ENCODE peak calls at places on chromosomes 13 and 19, in ten cellular contexts. Y, Z, W, K, T, M, V, Q, R and B are unnamed samples.

GRCh38 chr13:107370036-107370785 is 802.3 kb upstream of the ARGLU1 start:
- DNase-seq in Z (peak), Q (no peak), K (no peak), Y (no peak), V (no peak), W (peak), R (peak), T (peak), M (no peak), B (no peak)

GRCh38 chr13:73715114-73715909 is 418.9 kb downstream of the KLF12 start:
- DNase-seq in V (no peak), R (no peak), T (peak), W (no peak), K (no peak), Q (no peak), Y (no peak), Z (no peak), M (no peak), B (peak)

GRCh38 chr13:42258747-42259146 is 13.2 kb upstream of the AKAP11 start:
- DNase-seq in Q (no peak), W (no peak), V (no peak), M (no peak), K (no peak), Z (no peak), R (no peak), T (no peak), Y (no peak), B (no peak)

GRCh38 chr19:47644743-47645499 is 36.0 kb downstream of the BICRA start:
- DNase-seq in K (no peak), Q (no peak), W (no peak), T (no peak), M (no peak), Z (no peak), Y (no peak), V (no peak), R (peak), B (no peak)

GRCh38 chr19:4559569-4559968 is at the start of gene SEMA6B:
- DNase-seq in Y (no peak), R (no peak), Z (peak), V (peak), Q (no peak), M (no peak), W (peak), K (no peak), T (no peak), B (no peak)

GRCh38 chr13:95404141-95404882 is 103.1 kb upstream of the ABCC4 start:
- DNase-seq in M (peak), Z (peak), K (peak), V (peak), Y (peak), T (peak), Q (peak), W (peak), R (peak), B (peak)

GRCh38 chr13:67258482-67258881 is 28.3 kb upstream of the PCDH9 start:
- DNase-seq in T (no peak), Z (no peak), M (no peak), K (no peak), V (no peak), Y (no peak), R (no peak), W (peak), Q (no peak), B (no peak)

GRCh38 chr19:49932731-49933131 is 3.4 kb upstream of the NUP62 start:
- DNase-seq in V (no peak), K (no peak), Z (no peak), M (no peak), Y (no peak), R (no peak), Q (no peak), T (no peak), W (no peak), B (no peak)

GRCh38 chr19:48636859-48637448 is at the start of gene DBP:
- DNase-seq in Q (no peak), T (no peak), R (no peak), K (no peak), V (no peak), M (no peak), Y (no peak), W (no peak), Z (no peak), B (no peak)

GRCh38 chr13:111916201-111916600 is 150.7 kb upstream of the SOX1 start:
- DNase-seq in M (no peak), Y (no peak), V (no peak), Z (no peak), R (no peak), T (no peak), W (no peak), K (no peak), Q (no peak), B (no peak)

GRCh38 chr13:26656919-26657318 is 99.4 kb downstream of the WASF3 start:
- DNase-seq in Z (peak), V (no peak), K (no peak), W (peak), M (no peak), Y (no peak), R (peak), Q (no peak), T (no peak), B (no peak)
- TF ChIP-seq CTCF in Z (peak), V (no peak), K (no peak), W (no peak), M (peak), Y (peak), R (peak), Q (no peak), T (peak), B (no peak)

GRCh38 chr13:30373727-30374126 is 48.6 kb upstream of the UBE2L5 start:
- DNase-seq in R (no peak), Y (no peak), Z (no peak), Q (no peak), M (no peak), V (no peak), K (no peak), T (no peak), W (no peak), B (peak)

GRCh38 chr13:30377312-30377685 is 45.0 kb upstream of the UBE2L5 start:
- DNase-seq in R (no peak), Z (no peak), T (no peak), Y (no peak), M (no peak), Q (no peak), V (no peak), K (no peak), W (no peak), B (no peak)

GRCh38 chr13:30371649-30372265 is 50.5 kb upstream of the UBE2L5 start:
- DNase-seq in T (no peak), K (no peak), Z (peak), V (no peak), Q (peak), Y (no peak), M (no peak), R (peak), W (peak), B (peak)

GRCh38 chr13:30376426-30377311 is 45.6 kb upstream of the UBE2L5 start:
- DNase-seq in W (no peak), R (no peak), Y (no peak), Z (no peak), K (no peak), Q (peak), T (no peak), M (no peak), V (no peak), B (peak)

GRCh38 chr13:30375436-30375835 is 46.9 kb upstream of the UBE2L5 start:
- DNase-seq in M (no peak), V (no peak), R (no peak), Z (no peak), Q (no peak), Y (no peak), T (no peak), K (no peak), W (no peak), B (no peak)
- TF ChIP-seq CTCF in M (no peak), V (no peak), R (no peak), Z (no peak), Q (no peak), Y (no peak), T (no peak), K (no peak), W (no peak), B (no peak)

GRCh38 chr19:35955881-35956634 is 19.9 kb downstream of the LRFN3 start:
- DNase-seq in T (no peak), Z (no peak), W (no peak), Q (no peak), K (no peak), Y (no peak), M (no peak), R (no peak), V (no peak), B (no peak)

GRCh38 chr19:35959968-35960320 is 23.8 kb downstream of the LRFN3 start:
- DNase-seq in R (no peak), K (no peak), M (no peak), Y (no peak), T (no peak), Z (no peak), W (no peak), Q (no peak), V (no peak), B (no peak)

GRCh38 chr19:35960432-35960972 is 24.3 kb downstream of the LRFN3 start:
- DNase-seq in W (no peak), T (no peak), Q (no peak), Y (no peak), K (no peak), V (no peak), R (no peak), Z (no peak), M (no peak), B (no peak)

GRCh38 chr19:35958660-35959039 is 22.5 kb downstream of the LRFN3 start:
- DNase-seq in W (no peak), K (no peak), T (no peak), R (no peak), M (no peak), V (no peak), Q (no peak), Y (no peak), Z (no peak), B (no peak)

GRCh38 chr19:35959040-35959967 is 23.1 kb downstream of the LRFN3 start:
- DNase-seq in Y (no peak), M (no peak), Q (no peak), V (no peak), Z (no peak), K (no peak), R (no peak), T (no peak), W (no peak), B (peak)
- TF ChIP-seq CTCF in Y (peak), M (no peak), Q (no peak), V (no peak), Z (peak), K (no peak), R (peak), T (peak), W (no peak), B (peak)

GRCh38 chr19:18393836-18394235 is 3.6 kb downstream of the LRRC25 start:
- DNase-seq in R (no peak), M (peak), T (no peak), Q (no peak), V (no peak), K (no peak), Z (no peak), Y (no peak), W (no peak), B (no peak)

GRCh38 chr19:18399008-18399407 is 1.6 kb upstream of the LRRC25 start:
- DNase-seq in W (peak), M (peak), Y (no peak), K (no peak), R (peak), V (no peak), Q (peak), Z (no peak), T (no peak), B (no peak)

GRCh38 chr19:18401580-18402112 is 4.2 kb upstream of the LRRC25 start:
- DNase-seq in K (no peak), Y (no peak), T (no peak), V (no peak), M (no peak), W (peak), R (peak), Z (peak), Q (peak), B (peak)

GRCh38 chr19:18396471-18397241 is 766 bp downstream of the LRRC25 start:
- DNase-seq in V (no peak), R (no peak), Q (no peak), T (no peak), W (no peak), Z (no peak), K (no peak), M (peak), Y (no peak), B (no peak)

DNA sequence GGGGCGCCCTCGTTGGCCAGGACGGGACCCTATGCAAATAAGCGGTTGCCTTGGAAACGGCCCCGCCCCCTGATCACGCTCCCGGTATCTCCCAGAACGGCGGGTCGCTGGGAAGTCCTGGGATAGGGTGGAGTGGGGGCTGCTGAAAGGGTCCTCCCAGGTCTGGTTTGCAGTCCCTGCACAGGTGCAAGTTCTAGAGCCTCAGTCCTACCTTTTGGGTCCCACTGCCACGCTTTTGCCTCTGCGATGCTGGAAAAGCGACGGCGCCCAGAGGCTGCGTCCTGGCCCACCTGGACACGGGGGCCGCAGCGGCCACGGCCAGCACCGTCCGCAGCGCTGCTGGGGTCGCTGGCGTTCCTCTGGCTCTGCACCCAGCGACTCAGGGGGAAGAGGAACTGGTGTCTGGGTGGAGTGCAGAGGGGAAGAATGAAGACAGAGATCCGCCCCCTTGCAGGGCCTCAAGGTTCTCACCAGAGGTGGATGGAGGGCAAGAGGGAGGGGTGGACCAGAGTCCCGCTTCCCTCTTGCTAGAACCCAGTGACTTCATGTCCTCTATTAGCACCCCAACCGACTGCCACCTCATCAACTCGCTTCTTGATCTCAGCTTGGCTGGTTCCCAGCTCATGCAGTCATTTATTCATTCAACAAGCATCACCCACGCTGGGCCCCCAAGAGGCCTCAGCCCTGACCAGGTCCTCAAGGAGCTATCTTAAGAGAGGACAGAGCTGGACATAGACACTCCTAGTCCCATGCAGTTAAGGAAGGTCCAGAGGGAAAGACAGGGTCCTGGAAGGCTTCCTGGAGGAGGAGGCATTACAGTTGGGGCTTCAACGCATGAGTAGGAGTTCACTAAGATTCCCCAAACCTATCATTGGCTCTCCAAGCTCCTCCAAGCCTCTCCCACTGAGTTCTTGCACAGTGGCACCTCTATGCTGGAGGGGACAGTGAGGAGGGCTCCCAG is at the start of gene LRRC25:
- DNase-seq in Z (no peak), Q (no peak), M (peak), V (no peak), T (no peak), R (no peak), W (no peak), K (no peak), Y (no peak), B (peak)
- TF ChIP-seq CTCF in Z (no peak), Q (no peak), M (no peak), V (no peak), T (no peak), R (no peak), W (no peak), K (no peak), Y (no peak), B (no peak)

DNA sequence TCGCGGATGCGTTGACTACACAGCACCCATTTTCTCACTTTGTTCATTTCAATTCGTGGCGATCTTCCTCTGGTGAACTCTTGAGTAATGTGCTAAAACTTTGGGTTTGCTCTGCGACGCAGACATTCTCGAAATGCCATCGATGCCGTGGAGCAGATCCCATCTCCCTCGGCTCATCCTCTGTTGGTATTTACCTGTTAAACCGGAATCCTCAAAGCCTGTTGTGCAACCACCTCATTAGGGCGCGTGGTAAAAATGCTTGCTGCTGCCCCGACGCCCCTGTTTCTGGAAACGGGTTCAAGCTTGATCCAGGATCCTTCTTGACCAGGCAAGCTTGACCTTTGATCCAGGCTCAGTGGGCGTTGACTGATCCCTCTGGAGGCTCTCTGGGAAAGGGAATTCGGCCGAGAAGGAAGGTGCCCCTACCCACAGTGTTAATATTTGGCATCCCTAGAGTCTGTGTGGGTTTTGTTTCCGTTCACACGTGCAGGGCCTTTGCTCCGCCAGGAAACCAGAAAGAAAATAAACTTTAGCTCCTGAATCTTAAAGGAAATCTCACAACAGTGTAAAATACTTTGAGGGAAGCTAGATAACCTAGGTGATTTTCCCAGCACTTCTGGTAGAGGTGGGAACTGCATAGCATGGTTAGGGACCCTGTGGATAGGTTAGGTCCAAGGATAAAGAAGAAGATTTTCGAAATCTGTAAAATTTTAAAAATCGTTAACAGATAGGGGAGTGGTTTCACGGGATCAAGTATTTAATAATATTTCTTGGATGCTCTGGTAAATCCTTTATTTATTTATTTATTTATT is 1.0 kb downstream of the LSM14A start:
- DNase-seq in T (peak), Y (peak), K (peak), Z (no peak), V (peak), Q (peak), R (peak), M (peak), W (peak), B (no peak)
- TF ChIP-seq CTCF in T (no peak), Y (peak), K (no peak), Z (no peak), V (no peak), Q (no peak), R (no peak), M (no peak), W (no peak), B (no peak)

DNA sequence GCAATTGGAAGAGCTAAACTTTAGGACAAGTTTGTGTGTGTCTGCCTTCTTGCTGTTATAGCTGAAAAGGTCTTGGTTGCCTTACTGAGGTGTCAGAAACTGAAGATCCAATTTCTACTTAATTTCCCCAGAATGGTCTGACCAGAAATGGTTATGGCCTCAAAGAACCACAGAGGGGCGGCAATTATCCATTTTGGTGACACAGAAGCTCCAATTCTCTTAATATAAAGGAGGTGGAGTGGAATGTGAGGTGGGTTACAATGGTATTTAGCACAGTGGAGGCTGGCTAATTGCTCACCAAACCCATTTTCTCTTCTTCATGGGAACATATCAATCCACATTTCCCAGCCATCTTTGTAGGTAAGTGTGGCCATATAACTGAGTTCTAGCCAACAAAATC is 1157.2 kb downstream of the OLFM4 start:
- DNase-seq in M (no peak), Q (no peak), Z (no peak), W (no peak), K (no peak), T (no peak), R (no peak), V (no peak), Y (no peak), B (no peak)
- TF ChIP-seq CTCF in M (no peak), Q (no peak), Z (no peak), W (no peak), K (no peak), T (peak), R (no peak), V (no peak), Y (peak), B (no peak)

DNA sequence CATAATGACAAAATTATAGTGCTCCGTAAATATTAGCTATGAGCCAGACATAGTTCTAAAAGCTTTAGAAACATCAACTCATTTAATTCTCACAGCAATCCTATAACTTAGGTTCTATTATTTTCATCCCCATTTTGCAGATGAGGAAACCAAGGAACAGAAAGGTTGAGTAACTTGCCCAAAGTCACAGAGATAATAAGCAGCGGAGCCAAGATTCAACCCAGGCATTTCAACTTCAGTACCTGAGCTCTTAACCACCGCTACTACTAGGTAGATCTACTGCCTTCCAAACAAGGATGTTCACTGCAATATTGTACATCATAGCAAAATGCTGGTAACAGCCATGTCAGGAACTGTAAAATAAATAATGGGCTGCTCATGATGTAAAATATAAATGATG is 39.9 kb downstream of the ELF1 start:
- DNase-seq in R (no peak), Y (no peak), V (no peak), T (no peak), K (no peak), M (no peak), Z (no peak), Q (no peak), W (no peak), B (no peak)
- TF ChIP-seq CTCF in R (no peak), Y (no peak), V (no peak), T (no peak), K (no peak), M (no peak), Z (no peak), Q (no peak), W (no peak), B (no peak)